ENCODE peak calls at places on chromosome 9, in eight cellular contexts. Z is NCI-H2029 treated with DMSO at 0.1 percent for 48 hours; K is HTR-8/SVneo; D is cardiac fibroblast; Y is posterior cingulate gyrus; L is activated T-cell treated with anti-CD3 and anti-CD28 coated beads, Interleukin-2, amount 50 U/mL, for 24 hours; R is brain microvascular endothelial cell; M is epithelial cell of esophagus. S is an unnamed sample.

GRCh38 chr9:20500101-20500500 is 122.2 kb downstream of the MLLT3 start:
- DNase-seq in Z (no peak), K (no peak), D (no peak), Y (no peak), L (no peak), R (no peak), M (no peak), S (no peak)

GRCh38 chr9:110241491-110242321 is 14.6 kb downstream of the TXN start:
- DNase-seq in Z (no peak), K (no peak), D (no peak), Y (no peak), L (no peak), R (no peak), M (peak; percentile 89), S (no peak)

GRCh38 chr9:128001411-128002298 is 20.9 kb upstream of the EEIG1 start:
- DNase-seq in Z (no peak), K (peak; percentile 63), D (peak; percentile 80), Y (no peak), L (no peak), R (peak; percentile 78), M (peak; percentile 65), S (no peak)

GRCh38 chr9:136545065-136545965 is 533 bp downstream of the NOTCH1 start:
- DNase-seq in Z (no peak), K (no peak), D (no peak), Y (peak; percentile 53), L (peak; percentile 84), R (no peak), M (no peak), S (no peak)

GRCh38 chr9:70590264-70590646 is 175.8 kb upstream of the KLF9 start:
- DNase-seq in Z (no peak), K (no peak), D (no peak), Y (no peak), L (no peak), R (no peak), M (no peak), S (no peak)

GRCh38 chr9:32525506-32525905 is 490 bp downstream of the RIGI start:
- DNase-seq in Z (no peak), K (no peak), D (peak; percentile 14), Y (no peak), L (no peak), R (no peak), M (peak; percentile 24), S (no peak)

GRCh38 chr9:35653611-35654010 is 2.9 kb upstream of the SIT1 start:
- DNase-seq in Z (no peak), K (no peak), D (no peak), Y (no peak), L (no peak), R (no peak), M (no peak), S (no peak)

GRCh38 chr9:115594551-115594950 is 476.6 kb upstream of the TNC start:
- DNase-seq in Z (no peak), K (no peak), D (peak; percentile 28), Y (no peak), L (no peak), R (peak; percentile 42), M (no peak), S (no peak)

GRCh38 chr9:113929634-113930092 is 53.6 kb downstream of the ZNF618 start:
- DNase-seq in Z (peak; percentile 69), K (peak; percentile 15), D (peak; percentile 87), Y (no peak), L (no peak), R (peak; percentile 55), M (peak; percentile 59), S (no peak)

GRCh38 chr9:132006657-132007370 is 72.9 kb downstream of the MED27 start:
- DNase-seq in Z (peak; percentile 85), K (no peak), D (peak; percentile 44), Y (no peak), L (no peak), R (no peak), M (peak; percentile 87), S (no peak)

GRCh38 chr9:36731576-36731975 is 158.9 kb downstream of the MELK start:
- DNase-seq in Z (peak; percentile 91), K (no peak), D (peak; percentile 38), Y (no peak), L (no peak), R (no peak), M (no peak), S (no peak)

GRCh38 chr9:121266906-121267650 is 884 bp upstream of the GSN start:
- DNase-seq in Z (no peak), K (no peak), D (no peak), Y (peak; percentile 54), L (no peak), R (no peak), M (no peak), S (no peak)

GRCh38 chr9:121835581-121836381 is 184.3 kb downstream of the DAB2IP start:
- DNase-seq in Z (no peak), K (no peak), D (no peak), Y (no peak), L (no peak), R (no peak), M (no peak), S (no peak)

GRCh38 chr9:94611638-94612068 is 18.0 kb upstream of the FBP2 start:
- DNase-seq in Z (no peak), K (no peak), D (no peak), Y (no peak), L (peak; percentile 73), R (no peak), M (no peak), S (no peak)

GRCh38 chr9:37056521-37056920 is 22.5 kb upstream of the PAX5 start:
- DNase-seq in Z (no peak), K (no peak), D (no peak), Y (no peak), L (no peak), R (no peak), M (no peak), S (no peak)

GRCh38 chr9:109286981-109287380 is 33.9 kb downstream of the EPB41L4B start:
- DNase-seq in Z (no peak), K (no peak), D (peak; percentile 23), Y (no peak), L (no peak), R (no peak), M (no peak), S (no peak)